ENCODE peak calls at places on chromosomes 6 and 20, in four cellular contexts. W, X, O and T are unnamed samples.

GRCh38 chr20:41131594-41132387 is 5.6 kb upstream of the PLCG1 start:
- DNase-seq in W (no peak), X (no peak), O (no peak), T (no peak)

GRCh38 chr6:160139420-160139851 is 17.8 kb downstream of the SLC22A1 start:
- DNase-seq in X (no peak), W (peak), O (no peak), T (peak)

GRCh38 chr6:168039301-168039700 is 39.7 kb downstream of the FRMD1 start:
- DNase-seq in X (no peak), W (no peak), O (no peak), T (no peak)

GRCh38 chr6:159234102-159234553 is 64.9 kb downstream of the FNDC1 start:
- DNase-seq in W (no peak), X (no peak), O (no peak), T (no peak)

GRCh38 chr20:32358632-32358882 is 426 bp downstream of the ASXL1 start:
- DNase-seq in O (peak), X (no peak), W (no peak), T (no peak)

GRCh38 chr6:99349620-99350141 is at the start of gene FAXC:
- DNase-seq in O (peak), W (peak), X (peak), T (peak)

GRCh38 chr6:45376310-45377040 is 1.3 kb downstream of the SUPT3H start:
- DNase-seq in W (peak), O (no peak), X (no peak), T (peak)

GRCh38 chr6:43074847-43075741 is 1.0 kb upstream of the PTK7 start:
- DNase-seq in O (no peak), X (no peak), W (no peak), T (peak)

GRCh38 chr6:40350193-40350941 is 236.8 kb downstream of the LRFN2 start:
- DNase-seq in W (no peak), X (no peak), O (no peak), T (no peak)

GRCh38 chr20:33659341-33660034 is 2.6 kb upstream of the C20orf144 start:
- DNase-seq in X (no peak), W (no peak), O (no peak), T (no peak)

GRCh38 chr6:44451803-44452690 is 64.5 kb downstream of the CDC5L start:
- DNase-seq in W (no peak), X (no peak), O (no peak), T (no peak)

GRCh38 chr6:57262491-57262890 is 40.4 kb upstream of the RAB23 start:
- DNase-seq in W (no peak), X (no peak), O (no peak), T (peak)

DNA sequence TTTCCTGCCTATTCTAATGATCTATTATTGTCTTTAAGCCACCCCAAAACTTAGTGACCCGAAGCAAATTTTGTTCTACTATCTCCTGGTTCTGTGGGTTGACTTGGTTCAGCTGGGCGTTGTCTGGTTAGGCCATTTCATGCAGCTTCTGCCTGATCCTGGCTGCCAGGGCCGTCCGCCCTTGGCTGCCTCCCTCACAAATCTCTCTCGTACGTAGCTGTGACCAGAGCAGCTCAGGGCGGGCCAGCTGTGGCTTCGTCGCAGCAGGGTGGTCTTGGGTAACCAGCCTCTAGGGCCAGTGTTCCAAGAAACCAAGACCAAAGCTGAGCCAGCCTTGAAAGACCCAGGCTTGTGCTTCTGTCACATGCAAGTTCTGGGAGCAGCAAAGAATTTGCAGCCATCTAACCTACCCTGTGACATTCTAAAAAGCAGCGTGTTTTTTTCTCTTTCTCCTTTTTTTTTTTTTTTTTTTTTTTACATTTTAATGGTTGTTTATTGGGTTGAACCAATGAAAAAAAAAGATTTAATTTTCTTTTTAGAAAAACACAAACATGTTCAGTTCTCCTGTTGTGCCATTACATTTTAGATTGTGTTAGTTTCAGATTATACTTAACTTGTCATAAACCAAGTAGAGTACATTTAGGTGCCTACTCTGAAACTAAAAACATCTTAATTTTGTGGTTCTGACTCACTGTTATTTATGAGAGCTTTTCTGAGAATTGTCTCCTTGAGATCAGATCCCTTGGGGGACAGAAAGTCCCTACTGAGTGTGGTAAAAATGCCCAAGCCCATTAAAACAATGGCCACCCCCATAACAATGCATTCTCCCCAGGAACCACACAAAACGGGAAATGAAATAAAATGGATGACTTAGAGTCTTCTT is 83.9 kb downstream of the ZDHHC14 start:
- DNase-seq in X (no peak), W (no peak), O (no peak), T (no peak)
- H2BK5ac ChIP-seq in X (no peak), W (no peak), O (no peak), T (no peak)

GRCh38 chr20:1804554-1804956 is 90.7 kb upstream of the SIRPA start:
- DNase-seq in X (no peak), W (no peak), O (no peak), T (no peak)
- H2BK120ac ChIP-seq in X (no peak), W (no peak), O (no peak), T (no peak)

DNA sequence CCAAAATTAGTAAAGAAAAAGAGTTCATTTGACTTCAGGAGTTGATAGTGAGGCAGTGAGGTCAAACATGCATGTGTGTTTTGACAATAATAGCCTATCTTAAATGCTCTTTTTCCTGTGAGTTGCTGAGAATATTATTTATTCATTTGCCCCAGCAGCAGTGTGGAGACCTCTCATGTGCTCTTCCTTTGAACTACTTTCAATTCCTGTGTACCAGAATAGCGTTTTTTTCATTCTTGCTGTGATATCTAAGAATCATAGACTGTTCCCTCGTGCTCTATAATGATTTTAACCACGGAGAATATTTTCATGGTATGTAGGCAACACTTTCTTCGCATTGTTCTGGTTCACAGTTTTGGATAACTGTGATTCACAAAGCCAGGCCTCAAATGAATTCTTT is 5.2 kb downstream of the CDYL start:
- DNase-seq in X (no peak), W (no peak), O (no peak), T (no peak)
- H2BK5ac ChIP-seq in X (no peak), W (no peak), O (no peak), T (no peak)

GRCh38 chr20:17882065-17882833 is 86.3 kb downstream of the SNX5 start:
- DNase-seq in O (no peak), X (no peak), W (no peak), T (no peak)
- H2BK120ac ChIP-seq in O (peak), X (no peak), W (no peak), T (no peak)